ENCODE peak calls at places on chromosome 1, in six cellular contexts. F, K, U, T, E and N are unnamed samples.

GRCh38 chr1:226736001-226736907 is 2.8 kb downstream of the ITPKB start:
- DNase-seq in F (no peak), K (no peak), U (peak), T (no peak), E (no peak), N (no peak)

GRCh38 chr1:154730986-154731489 is 123.1 kb upstream of the ADAR start:
- DNase-seq in F (peak), K (no peak), U (no peak), T (no peak), E (peak), N (peak)

GRCh38 chr1:167121375-167122120 is 27.7 kb downstream of the STYXL2 start:
- DNase-seq in F (peak), K (no peak), U (peak), T (peak), E (no peak), N (peak)

GRCh38 chr1:117120774-117121588 is 568 bp downstream of the TRIM45 start:
- DNase-seq in F (peak), K (no peak), U (peak), T (no peak), E (no peak), N (peak)

GRCh38 chr1:107669996-107670395 is 295.0 kb downstream of the VAV3 start:
- DNase-seq in F (peak), K (no peak), U (no peak), T (peak), E (peak), N (peak)

GRCh38 chr1:52127181-52128175 is 14.4 kb upstream of the ZFYVE9 start:
- DNase-seq in F (peak), K (peak), U (no peak), T (no peak), E (peak), N (peak)

GRCh38 chr1:160129046-160129445 is 13.5 kb downstream of the ATP1A2 start:
- DNase-seq in F (peak), K (no peak), U (no peak), T (no peak), E (no peak), N (no peak)

GRCh38 chr1:239125027-239125426 is 261.3 kb upstream of the CHRM3 start:
- DNase-seq in F (peak), K (no peak), U (no peak), T (no peak), E (no peak), N (no peak)

GRCh38 chr1:44327679-44328491 is 27.2 kb downstream of the ERI3 start:
- DNase-seq in F (peak), K (peak), U (no peak), T (peak), E (peak), N (peak)

GRCh38 chr1:2409745-2410144 is 2.6 kb downstream of the PEX10 start:
- DNase-seq in F (no peak), K (no peak), U (no peak), T (no peak), E (no peak), N (no peak)

GRCh38 chr1:238991730-238992490 is 394.5 kb upstream of the CHRM3 start:
- DNase-seq in F (peak), K (no peak), U (no peak), T (no peak), E (no peak), N (no peak)

GRCh38 chr1:201584510-201584991 is 45.6 kb downstream of the NAV1 start:
- DNase-seq in F (peak), K (no peak), U (no peak), T (no peak), E (peak), N (peak)

GRCh38 chr1:62285984-62286481 is 33.2 kb downstream of the KANK4 start:
- DNase-seq in F (no peak), K (no peak), U (peak), T (peak), E (no peak), N (no peak)

GRCh38 chr1:218718216-218718615 is 373.1 kb downstream of the TGFB2 start:
- DNase-seq in F (no peak), K (no peak), U (no peak), T (no peak), E (no peak), N (no peak)

GRCh38 chr1:145884675-145885074 is 991 bp downstream of the ANKRD35 start:
- DNase-seq in F (peak), K (no peak), U (no peak), T (no peak), E (peak), N (peak)

GRCh38 chr1:209250970-209251636 is 332.4 kb upstream of the CAMK1G start:
- DNase-seq in F (no peak), K (no peak), U (no peak), T (no peak), E (no peak), N (no peak)

GRCh38 chr1:46689897-46690296 is 18.2 kb downstream of the TEX38 start:
- DNase-seq in F (no peak), K (no peak), U (no peak), T (no peak), E (no peak), N (no peak)

GRCh38 chr1:31064685-31065309 is 720 bp downstream of the PUM1 start:
- DNase-seq in F (peak), K (peak), U (no peak), T (no peak), E (peak), N (no peak)

GRCh38 chr1:167194182-167194581 is 26.5 kb upstream of the POU2F1 start:
- DNase-seq in F (peak), K (no peak), U (no peak), T (no peak), E (no peak), N (no peak)

GRCh38 chr1:150613061-150613920 is 16.1 kb downstream of the ENSA start:
- DNase-seq in F (peak), K (peak), U (no peak), T (no peak), E (peak), N (peak)

GRCh38 chr1:201270616-201271390 is 12.5 kb upstream of the PKP1 start:
- DNase-seq in F (no peak), K (no peak), U (no peak), T (no peak), E (no peak), N (no peak)

GRCh38 chr1:169127305-169127704 is 20.8 kb downstream of the ATP1B1 start:
- DNase-seq in F (no peak), K (no peak), U (no peak), T (no peak), E (no peak), N (no peak)

GRCh38 chr1:202745313-202745888 is 35.1 kb upstream of the SYT2 start:
- DNase-seq in F (no peak), K (no peak), U (no peak), T (no peak), E (no peak), N (no peak)

GRCh38 chr1:202752799-202753198 is 42.5 kb upstream of the SYT2 start:
- DNase-seq in F (no peak), K (peak), U (no peak), T (no peak), E (no peak), N (no peak)

GRCh38 chr1:202750024-202750423 is 39.8 kb upstream of the SYT2 start:
- DNase-seq in F (no peak), K (no peak), U (no peak), T (no peak), E (no peak), N (no peak)

DNA sequence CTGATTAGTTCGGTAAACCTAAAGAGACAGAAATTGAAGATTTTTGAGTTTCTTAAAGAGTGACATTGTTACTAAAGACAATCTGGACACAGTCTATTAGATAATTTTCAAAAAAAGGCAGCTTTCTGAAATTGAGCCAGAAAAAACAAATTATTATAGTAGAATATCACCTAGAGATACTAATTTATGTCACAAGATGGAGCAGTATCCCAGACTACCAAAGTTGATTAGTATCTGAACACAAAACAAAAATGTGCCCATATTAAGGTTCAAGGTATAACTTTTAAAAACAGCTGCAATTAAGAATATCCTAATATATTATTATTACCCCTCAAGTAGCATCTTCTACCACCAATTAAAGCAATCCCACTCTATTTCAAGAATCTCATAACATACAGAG is 40.5 kb upstream of the SYT2 start:
- DNase-seq in F (no peak), K (no peak), U (no peak), T (no peak), E (no peak), N (no peak)
- TF ChIP-seq CTCF in F (no peak), K (no peak), U (no peak), T (no peak), E (no peak), N (no peak)

DNA sequence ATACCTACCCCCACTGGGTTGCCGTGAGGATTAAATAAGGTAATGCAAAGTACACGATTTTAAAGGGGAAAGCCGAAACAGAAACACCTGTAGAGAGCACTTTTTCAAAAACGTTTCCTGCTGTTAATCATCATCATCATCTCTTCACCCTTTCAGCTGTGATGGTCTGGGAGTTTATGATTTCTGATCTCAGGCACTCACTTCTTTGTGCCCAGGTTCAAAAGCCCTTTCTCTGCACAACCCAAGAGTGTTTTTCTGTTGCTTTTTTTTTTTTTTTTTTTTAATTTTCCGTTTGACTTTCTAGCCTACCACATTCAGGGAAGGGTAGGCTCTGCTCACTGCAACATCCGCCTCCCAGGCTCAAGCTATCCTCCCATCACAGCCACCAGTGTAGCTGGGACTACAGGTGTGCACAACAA is 936 bp upstream of the UBXN11 start:
- DNase-seq in F (no peak), K (no peak), U (no peak), T (no peak), E (no peak), N (no peak)
- H3K4me3 ChIP-seq in F (no peak), K (peak), U (peak), T (no peak), E (no peak), N (no peak)

GRCh38 chr1:152449661-152450060 is 35.6 kb upstream of the CRNN start:
- DNase-seq in F (no peak), K (no peak), U (no peak), T (no peak), E (no peak), N (no peak)

GRCh38 chr1:152447484-152447883 is 33.4 kb upstream of the CRNN start:
- DNase-seq in F (no peak), K (no peak), U (no peak), T (no peak), E (no peak), N (no peak)

GRCh38 chr1:152448095-152448494 is 34.0 kb upstream of the CRNN start:
- DNase-seq in F (no peak), K (peak), U (no peak), T (no peak), E (no peak), N (no peak)

GRCh38 chr1:152448496-152448895 is 34.4 kb upstream of the CRNN start:
- DNase-seq in F (no peak), K (no peak), U (no peak), T (no peak), E (no peak), N (no peak)

GRCh38 chr1:152451254-152451653 is 37.2 kb upstream of the CRNN start:
- DNase-seq in F (no peak), K (no peak), U (no peak), T (no peak), E (no peak), N (no peak)
- TF ChIP-seq CTCF in F (peak), K (peak), U (no peak), T (no peak), E (peak), N (no peak)

GRCh38 chr1:243267346-243268283 is 11.8 kb downstream of the SDCCAG8 start:
- DNase-seq in F (peak), K (peak), U (peak), T (no peak), E (peak), N (no peak)

GRCh38 chr1:243270097-243270864 is 14.4 kb downstream of the SDCCAG8 start:
- DNase-seq in F (no peak), K (no peak), U (no peak), T (no peak), E (no peak), N (no peak)

GRCh38 chr1:243269461-243269801 is 13.6 kb downstream of the SDCCAG8 start:
- DNase-seq in F (no peak), K (peak), U (no peak), T (no peak), E (no peak), N (no peak)

GRCh38 chr1:243268751-243269460 is 13.1 kb downstream of the SDCCAG8 start:
- DNase-seq in F (no peak), K (peak), U (peak), T (no peak), E (peak), N (peak)

DNA sequence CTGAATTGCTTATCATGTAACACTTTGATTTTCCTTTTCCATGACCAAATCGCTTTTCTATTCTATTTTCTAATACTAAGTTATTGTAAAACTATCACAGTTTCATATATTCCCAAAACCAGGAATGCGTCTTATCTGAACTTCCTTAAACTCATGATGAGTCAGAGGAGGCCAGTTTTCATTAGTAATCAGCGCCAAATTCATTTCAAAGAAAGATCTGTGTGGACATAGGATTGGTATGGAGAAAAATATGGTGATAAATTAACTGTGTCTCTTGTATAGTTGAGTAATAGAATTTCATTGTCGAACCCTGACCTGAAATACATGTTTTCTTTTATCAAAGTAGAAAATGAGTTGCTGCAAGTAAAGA is 12.4 kb downstream of the SDCCAG8 start:
- DNase-seq in F (peak), K (no peak), U (no peak), T (no peak), E (peak), N (peak)
- H3K4me3 ChIP-seq in F (no peak), K (peak), U (no peak), T (no peak), E (peak), N (peak)

GRCh38 chr1:32886012-32886827 is at the start of gene HPCA:
- DNase-seq in F (peak), K (peak), U (peak), T (peak), E (peak), N (peak)
- TF ChIP-seq CTCF in F (peak), K (peak), U (peak), T (no peak), E (peak), N (peak)

GRCh38 chr1:15413563-15414449 is 4.1 kb downstream of the EFHD2 start:
- DNase-seq in F (no peak), K (no peak), U (no peak), T (no peak), E (no peak), N (no peak)

GRCh38 chr1:15412843-15413242 is 3.2 kb downstream of the EFHD2 start:
- DNase-seq in F (no peak), K (no peak), U (no peak), T (peak), E (no peak), N (no peak)

GRCh38 chr1:15410884-15411245 is 1.2 kb downstream of the EFHD2 start:
- DNase-seq in F (no peak), K (peak), U (no peak), T (no peak), E (no peak), N (no peak)

GRCh38 chr1:15411593-15412487 is 2.2 kb downstream of the EFHD2 start:
- DNase-seq in F (no peak), K (peak), U (no peak), T (peak), E (peak), N (no peak)

GRCh38 chr1:15412488-15412800 is 2.8 kb downstream of the EFHD2 start:
- DNase-seq in F (no peak), K (no peak), U (no peak), T (no peak), E (no peak), N (no peak)
- H3K4me3 ChIP-seq in F (no peak), K (peak), U (no peak), T (peak), E (no peak), N (no peak)

GRCh38 chr1:234608026-234608719 is 1.8 kb downstream of the IRF2BP2 start:
- DNase-seq in F (peak), K (peak), U (peak), T (peak), E (peak), N (peak)
- TF ChIP-seq CTCF in F (no peak), K (no peak), U (peak), T (no peak), E (no peak), N (no peak)

DNA sequence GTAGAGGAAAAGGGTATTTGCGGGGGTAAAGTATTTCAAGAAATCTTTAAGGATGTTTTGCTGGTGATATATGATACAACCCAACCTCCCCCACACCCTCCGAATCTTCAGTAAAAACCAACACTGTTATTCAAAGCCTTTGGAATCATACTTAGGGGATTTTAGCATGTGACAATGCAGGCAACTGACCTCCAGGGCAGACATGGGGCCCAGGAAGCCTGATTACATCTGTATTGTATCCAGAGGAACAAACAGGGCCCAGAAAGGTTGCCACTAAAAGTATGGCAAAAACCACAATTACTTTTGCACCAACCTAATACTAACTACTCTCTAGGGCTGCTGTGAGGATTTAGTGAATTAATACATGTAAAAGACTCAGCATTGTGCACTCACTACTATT is 43.9 kb upstream of the CNN3 start:
- DNase-seq in F (no peak), K (no peak), U (peak), T (no peak), E (no peak), N (no peak)
- H3K4me3 ChIP-seq in F (no peak), K (no peak), U (no peak), T (no peak), E (no peak), N (no peak)